ENCODE peak calls at places on chromosomes 3 and 15, in six cellular contexts. V, D, Z, M, T and H are unnamed samples.

GRCh38 chr3:178900244-178900643 is 171.4 kb downstream of the ZMAT3 start:
- DNase-seq in T (no peak), D (no peak), Z (no peak), V (no peak), M (no peak), H (no peak)

GRCh38 chr3:133709139-133709538 is 37.1 kb upstream of the TF start:
- DNase-seq in M (no peak), D (no peak), V (no peak), T (no peak), Z (no peak), H (no peak)

GRCh38 chr3:178062126-178062525 is 474.1 kb upstream of the KCNMB2 start:
- DNase-seq in T (no peak), M (no peak), V (no peak), Z (no peak), D (no peak), H (no peak)

GRCh38 chr15:33215941-33216872 is 21.7 kb upstream of the FMN1 start:
- DNase-seq in M (peak), D (no peak), V (no peak), Z (no peak), T (peak), H (no peak)

GRCh38 chr3:10892622-10893021 is 76.6 kb downstream of the SLC6A11 start:
- DNase-seq in D (no peak), M (no peak), V (no peak), T (no peak), Z (no peak), H (no peak)

GRCh38 chr3:140546649-140547048 is 131.2 kb upstream of the TRIM42 start:
- DNase-seq in M (no peak), V (no peak), D (no peak), T (no peak), Z (no peak), H (no peak)

GRCh38 chr3:27590437-27591320 is 106.5 kb upstream of the SLC4A7 start:
- DNase-seq in V (no peak), D (no peak), T (no peak), Z (peak), M (peak), H (no peak)

GRCh38 chr3:89617706-89618105 is 510.3 kb downstream of the EPHA3 start:
- DNase-seq in V (no peak), Z (no peak), M (no peak), D (no peak), T (no peak), H (no peak)

GRCh38 chr3:43287514-43287913 is 1.2 kb downstream of the SNRK start:
- DNase-seq in Z (no peak), M (no peak), V (no peak), T (no peak), D (no peak), H (no peak)

GRCh38 chr15:49235446-49236207 is 65.6 kb downstream of the GALK2 start:
- DNase-seq in M (peak), D (peak), T (peak), V (peak), Z (peak), H (peak)

GRCh38 chr15:20659265-20659664 is 117.7 kb upstream of the GOLGA6L6 start:
- DNase-seq in T (no peak), M (no peak), V (no peak), Z (no peak), D (no peak), H (no peak)

GRCh38 chr15:49383266-49383665 is 39.8 kb upstream of the FGF7 start:
- DNase-seq in D (no peak), Z (no peak), V (no peak), M (peak), T (no peak), H (no peak)

GRCh38 chr3:133588784-133589465 is 15.4 kb downstream of the CDV3 start:
- DNase-seq in V (no peak), M (no peak), T (no peak), D (no peak), Z (no peak), H (no peak)

GRCh38 chr3:136070334-136070733 is 104.8 kb downstream of the PPP2R3A start:
- DNase-seq in T (no peak), D (no peak), Z (no peak), M (peak), V (no peak), H (no peak)

GRCh38 chr3:49359623-49360022 is 1.5 kb upstream of the GPX1 start:
- DNase-seq in V (no peak), D (no peak), Z (no peak), M (peak), T (no peak), H (no peak)

GRCh38 chr3:142645236-142645793 is 49.1 kb downstream of the PLS1 start:
- DNase-seq in T (no peak), V (no peak), Z (no peak), M (peak), D (no peak), H (peak)

GRCh38 chr3:112228786-112229185 is 65.2 kb downstream of the SLC9C1 start:
- DNase-seq in V (no peak), D (no peak), M (no peak), Z (no peak), T (no peak), H (no peak)

GRCh38 chr3:141015486-141015885 is 35.7 kb upstream of the SPSB4 start:
- DNase-seq in Z (no peak), M (no peak), D (no peak), T (no peak), V (no peak), H (no peak)

GRCh38 chr15:67097893-67098740 is 32.7 kb downstream of the SMAD3 start:
- DNase-seq in M (peak), Z (no peak), V (no peak), T (no peak), D (no peak), H (no peak)

GRCh38 chr3:34419801-34420200 is 621.4 kb downstream of the PDCD6IP start:
- DNase-seq in V (no peak), M (no peak), Z (peak), T (peak), D (peak), H (no peak)

GRCh38 chr3:182092662-182093262 is 381.0 kb downstream of the SOX2 start:
- DNase-seq in M (no peak), D (no peak), Z (peak), V (no peak), T (peak), H (peak)

GRCh38 chr3:52983336-52983807 is 62.5 kb downstream of the SFMBT1 start:
- DNase-seq in T (no peak), D (no peak), Z (no peak), M (no peak), V (no peak), H (no peak)

GRCh38 chr3:50339485-50340196 is 995 bp downstream of the RASSF1 start:
- DNase-seq in Z (no peak), T (no peak), D (no peak), V (no peak), M (peak), H (no peak)

GRCh38 chr15:57861039-57861638 is 154.6 kb downstream of the POLR2M start:
- DNase-seq in D (no peak), V (peak), Z (peak), T (peak), M (peak), H (peak)

GRCh38 chr3:173397161-173398110 is at the start of gene NLGN1:
- DNase-seq in D (peak), T (peak), Z (peak), M (peak), V (peak), H (peak)

GRCh38 chr3:61848885-61849284 is 287.5 kb downstream of the PTPRG start:
- DNase-seq in Z (no peak), T (no peak), M (peak), V (no peak), D (no peak), H (no peak)

DNA sequence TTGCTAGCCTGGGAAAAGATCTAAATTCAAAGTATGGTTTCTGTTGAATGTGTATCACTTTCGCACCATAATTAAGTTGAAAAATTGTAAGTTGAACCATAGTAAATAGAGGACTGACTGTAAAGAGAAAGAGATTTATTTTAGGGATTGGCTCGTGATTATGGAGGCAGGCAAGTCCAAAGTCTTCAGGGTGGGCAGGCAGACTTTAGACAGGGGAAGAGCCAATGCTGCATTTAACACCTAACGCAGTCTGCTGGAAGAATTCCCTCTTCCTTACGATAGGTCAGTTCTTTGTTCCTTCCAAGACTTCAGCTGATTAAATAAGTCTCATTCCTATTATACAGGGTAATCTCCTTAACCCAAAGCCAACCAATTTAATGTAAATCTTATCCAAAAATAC is 15.8 kb downstream of the C3orf85 start:
- DNase-seq in Z (no peak), M (no peak), T (no peak), V (no peak), D (no peak), H (no peak)
- TF ChIP-seq CTCF in Z (no peak), M (no peak), T (no peak), V (no peak), D (no peak), H (no peak)

DNA sequence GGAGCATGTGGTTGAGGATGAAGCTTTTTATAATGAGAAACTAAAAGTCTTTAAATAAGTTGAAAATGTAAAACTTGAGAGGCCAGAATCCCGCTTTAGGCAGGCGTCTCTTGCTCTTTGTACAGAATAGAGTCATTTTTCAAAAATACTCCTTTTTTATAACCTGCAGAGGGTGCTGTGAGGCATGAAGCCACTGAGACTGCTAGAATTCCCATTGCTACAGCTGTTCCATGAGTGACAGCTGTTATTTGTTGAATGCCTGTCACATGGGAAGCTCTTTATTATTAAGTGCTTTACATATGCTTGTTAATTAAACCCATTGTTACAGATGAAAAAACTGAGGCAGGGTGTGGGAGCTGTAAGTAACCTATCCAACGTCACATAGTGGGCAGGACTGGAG is 18.5 kb downstream of the MINAR1 start:
- DNase-seq in D (no peak), V (no peak), M (no peak), T (peak), Z (no peak), H (no peak)
- TF ChIP-seq CTCF in D (peak), V (no peak), M (peak), T (peak), Z (peak), H (peak)

DNA sequence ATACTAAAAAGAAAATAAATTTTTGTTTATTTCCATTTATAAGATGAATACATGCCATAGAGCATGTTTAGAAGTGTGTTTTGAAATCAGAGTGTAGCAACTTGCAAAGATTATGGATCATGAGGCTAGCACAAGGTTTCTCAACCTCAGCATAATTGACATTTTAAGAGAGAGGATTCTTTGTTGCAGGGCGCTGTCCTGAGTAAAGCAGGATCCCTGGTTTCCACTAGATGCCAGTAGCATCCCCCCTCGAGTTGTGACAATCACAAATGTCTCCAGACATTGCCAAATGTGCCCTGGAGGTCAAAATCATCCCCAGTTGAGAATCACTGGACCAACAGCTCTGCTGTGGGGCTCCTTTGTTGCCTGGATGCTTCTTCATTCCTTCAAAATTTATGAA is 128.5 kb upstream of the RBMS3 start:
- DNase-seq in D (no peak), T (peak), Z (no peak), V (no peak), M (no peak), H (no peak)
- TF ChIP-seq CTCF in D (no peak), T (peak), Z (no peak), V (no peak), M (peak), H (no peak)

GRCh38 chr3:118863731-118864322 is 170.8 kb downstream of the IGSF11 start:
- DNase-seq in Z (no peak), M (no peak), V (no peak), D (no peak), T (peak), H (peak)
- TF ChIP-seq CTCF in Z (no peak), M (no peak), V (no peak), D (peak), T (peak), H (no peak)

DNA sequence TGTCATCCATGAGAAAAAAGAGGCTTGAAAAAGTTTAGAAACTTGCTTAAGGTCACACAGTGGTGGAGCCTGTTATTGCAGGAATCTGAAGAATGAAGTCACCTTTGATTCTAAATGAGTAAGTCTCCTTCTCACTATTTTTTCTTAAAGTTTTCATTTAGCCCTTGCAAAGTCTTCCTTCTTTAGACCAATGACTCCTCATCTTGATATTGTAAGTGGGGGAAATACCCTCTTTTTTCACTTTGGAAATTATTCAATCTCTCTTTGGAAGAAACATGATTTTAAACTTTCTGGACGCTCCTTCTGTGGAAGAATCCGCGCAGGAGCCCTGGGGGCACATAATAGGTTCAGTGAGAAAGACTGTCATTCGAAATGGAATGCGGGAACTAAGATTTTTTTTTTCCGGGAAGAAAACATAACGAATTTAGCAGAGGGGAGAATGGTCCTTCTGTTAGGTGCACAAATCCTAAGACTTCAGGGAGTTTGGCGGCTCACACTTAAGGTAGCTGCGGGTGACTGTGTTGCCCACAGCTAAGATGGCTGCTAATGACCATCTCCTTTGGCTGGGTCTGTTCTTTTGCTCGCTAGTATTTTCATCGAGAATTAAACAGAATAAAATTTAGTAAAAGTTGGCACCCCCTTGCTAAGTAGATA is 614 bp upstream of the SLMAP start:
- DNase-seq in D (peak), M (peak), Z (no peak), V (peak), T (peak), H (peak)
- TF ChIP-seq CTCF in D (peak), M (peak), Z (peak), V (peak), T (peak), H (no peak)

DNA sequence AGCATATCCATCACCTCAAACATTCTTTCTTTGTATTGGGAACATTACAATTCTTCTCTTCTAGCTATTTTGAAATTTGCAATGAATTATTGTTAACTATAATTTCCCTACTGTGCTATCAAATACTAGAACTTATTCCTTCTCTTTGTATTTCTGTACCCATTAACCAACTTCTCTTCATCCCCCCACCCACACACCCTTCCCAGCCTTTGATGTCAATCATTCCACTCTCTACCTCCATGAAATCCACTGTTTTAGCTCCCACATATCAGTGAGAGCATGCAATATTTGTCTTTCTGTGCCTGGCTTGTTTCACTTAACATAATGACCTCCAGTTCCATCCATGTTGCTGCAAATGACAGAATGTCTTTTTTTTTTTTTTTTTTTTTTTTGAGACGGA is 30.6 kb downstream of the MRAS start:
- DNase-seq in T (no peak), M (no peak), D (no peak), V (no peak), Z (no peak), H (no peak)
- TF ChIP-seq CTCF in T (no peak), M (no peak), D (no peak), V (no peak), Z (no peak), H (no peak)

GRCh38 chr3:63364909-63365308 is 86.8 kb downstream of the SYNPR start:
- DNase-seq in T (peak), V (no peak), D (no peak), M (no peak), Z (peak), H (peak)
- TF ChIP-seq CTCF in T (peak), V (peak), D (peak), M (peak), Z (peak), H (peak)